ENCODE peak calls at places on chromosome 5, in seven cellular contexts. One of them, this sample, is unnamed.

GRCh38 chr5:41856644-41857491 is 13.4 kb downstream of the OXCT1 start:
- DNase-seq in aorta: no peak
- DNase-seq in KBM-7: peak
- DNase-seq in left kidney: peak
- DNase-seq in GM12864: peak
- DNase-seq in NCI-H1105 treated with DMSO at 0.1 percent for 48 hours: peak
- DNase-seq in RWPE2: no peak
- DNase-seq in this sample: peak

GRCh38 chr5:33457817-33458216 is 17.1 kb downstream of the TARS1 start:
- DNase-seq in RWPE2: no peak
- DNase-seq in KBM-7: no peak
- DNase-seq in left kidney: no peak
- DNase-seq in GM12864: no peak
- DNase-seq in NCI-H1105 treated with DMSO at 0.1 percent for 48 hours: no peak
- DNase-seq in aorta: no peak
- DNase-seq in this sample: peak

GRCh38 chr5:3997670-3998069 is 402.0 kb downstream of the IRX1 start:
- DNase-seq in left kidney: peak
- DNase-seq in aorta: no peak
- DNase-seq in GM12864: no peak
- DNase-seq in KBM-7: no peak
- DNase-seq in RWPE2: no peak
- DNase-seq in NCI-H1105 treated with DMSO at 0.1 percent for 48 hours: no peak
- DNase-seq in this sample: no peak

GRCh38 chr5:109589983-109590382 is 99.7 kb upstream of the MAN2A1 start:
- DNase-seq in KBM-7: no peak
- DNase-seq in NCI-H1105 treated with DMSO at 0.1 percent for 48 hours: no peak
- DNase-seq in RWPE2: no peak
- DNase-seq in aorta: no peak
- DNase-seq in GM12864: no peak
- DNase-seq in left kidney: peak
- DNase-seq in this sample: no peak

GRCh38 chr5:82334085-82334680 is 56.0 kb upstream of the RPS23 start:
- DNase-seq in NCI-H1105 treated with DMSO at 0.1 percent for 48 hours: no peak
- DNase-seq in KBM-7: no peak
- DNase-seq in RWPE2: no peak
- DNase-seq in left kidney: no peak
- DNase-seq in GM12864: no peak
- DNase-seq in aorta: no peak
- DNase-seq in this sample: peak

GRCh38 chr5:75567710-75568109 is 43.5 kb upstream of the ANKDD1B start:
- DNase-seq in NCI-H1105 treated with DMSO at 0.1 percent for 48 hours: no peak
- DNase-seq in left kidney: no peak
- DNase-seq in RWPE2: no peak
- DNase-seq in KBM-7: peak
- DNase-seq in aorta: no peak
- DNase-seq in GM12864: no peak
- DNase-seq in this sample: peak

GRCh38 chr5:152456815-152457443 is 51.9 kb upstream of the NMUR2 start:
- DNase-seq in RWPE2: no peak
- DNase-seq in NCI-H1105 treated with DMSO at 0.1 percent for 48 hours: no peak
- DNase-seq in aorta: no peak
- DNase-seq in KBM-7: no peak
- DNase-seq in GM12864: no peak
- DNase-seq in left kidney: no peak
- DNase-seq in this sample: no peak

GRCh38 chr5:58763390-58763789 is 180.5 kb downstream of the RAB3C start:
- DNase-seq in left kidney: no peak
- DNase-seq in NCI-H1105 treated with DMSO at 0.1 percent for 48 hours: no peak
- DNase-seq in GM12864: no peak
- DNase-seq in KBM-7: no peak
- DNase-seq in aorta: no peak
- DNase-seq in RWPE2: no peak
- DNase-seq in this sample: no peak